ENCODE peak calls at places on chromosomes 7 and 10, in six cellular contexts. B, A, E, R, F and V are unnamed samples.

GRCh38 chr10:3104251-3104918 is 37.0 kb downstream of the PFKP start:
- DNase-seq in B (no peak), A (no peak), R (no peak), F (no peak), E (no peak), V (no peak)

GRCh38 chr10:44704616-44705015 is 206.5 kb upstream of the TMEM72 start:
- DNase-seq in F (no peak), R (no peak), B (no peak), E (no peak), A (no peak), V (no peak)

GRCh38 chr7:116384936-116385635 is 114.5 kb upstream of the CAV2 start:
- DNase-seq in E (no peak), R (no peak), A (no peak), F (no peak), B (no peak), V (peak)

GRCh38 chr10:114332808-114333207 is 71.5 kb downstream of the AFAP1L2 start:
- DNase-seq in R (no peak), F (no peak), A (no peak), B (no peak), E (no peak), V (no peak)

GRCh38 chr7:26856481-26856880 is 7.9 kb downstream of the SKAP2 start:
- DNase-seq in R (no peak), A (no peak), F (no peak), E (no peak), B (no peak), V (peak)

GRCh38 chr10:34078798-34079470 is 736.2 kb downstream of the PARD3 start:
- DNase-seq in E (no peak), A (no peak), F (no peak), R (no peak), B (no peak), V (no peak)

GRCh38 chr7:70836279-70836678 is 295.7 kb upstream of the GALNT17 start:
- DNase-seq in R (no peak), A (no peak), E (no peak), F (no peak), B (no peak), V (no peak)

GRCh38 chr10:19629559-19629958 is 186.7 kb upstream of the PLXDC2 start:
- DNase-seq in F (no peak), B (peak), A (no peak), E (peak), R (no peak), V (peak)

GRCh38 chr7:151315038-151315655 is 26.5 kb upstream of the NUB1 start:
- DNase-seq in A (peak), F (peak), R (peak), E (peak), B (peak), V (peak)

GRCh38 chr7:111380945-111381344 is 181.3 kb downstream of the IMMP2L start:
- DNase-seq in F (no peak), R (peak), A (peak), B (no peak), E (no peak), V (no peak)

GRCh38 chr10:43206391-43207235 is 60.3 kb downstream of the RASGEF1A start:
- DNase-seq in E (no peak), B (no peak), F (no peak), R (no peak), A (no peak), V (no peak)

GRCh38 chr7:128909605-128910568 is 622 bp downstream of the KCP start:
- DNase-seq in E (no peak), F (no peak), B (peak), A (no peak), R (no peak), V (peak)

GRCh38 chr7:94656658-94656924 is 658 bp upstream of the SGCE start:
- DNase-seq in F (no peak), A (no peak), E (no peak), R (no peak), B (no peak), V (no peak)

GRCh38 chr10:49109669-49110335 is 5.5 kb downstream of the VSTM4 start:
- DNase-seq in A (no peak), B (no peak), R (no peak), F (no peak), E (no peak), V (peak)

GRCh38 chr7:146683439-146683838 is 566.8 kb downstream of the CNTNAP2 start:
- DNase-seq in F (no peak), A (no peak), E (no peak), B (no peak), R (no peak), V (no peak)

GRCh38 chr10:111725035-111725434 is 458.5 kb downstream of the GPAM start:
- DNase-seq in A (no peak), E (no peak), B (no peak), R (no peak), F (no peak), V (no peak)

GRCh38 chr10:100359030-100359432 is 12.0 kb downstream of the SCD start:
- DNase-seq in R (no peak), B (no peak), A (peak), E (no peak), F (peak), V (no peak)

GRCh38 chr10:32055478-32056135 is 618 bp downstream of the KIF5B start:
- DNase-seq in A (peak), F (peak), R (no peak), E (peak), B (peak), V (peak)

DNA sequence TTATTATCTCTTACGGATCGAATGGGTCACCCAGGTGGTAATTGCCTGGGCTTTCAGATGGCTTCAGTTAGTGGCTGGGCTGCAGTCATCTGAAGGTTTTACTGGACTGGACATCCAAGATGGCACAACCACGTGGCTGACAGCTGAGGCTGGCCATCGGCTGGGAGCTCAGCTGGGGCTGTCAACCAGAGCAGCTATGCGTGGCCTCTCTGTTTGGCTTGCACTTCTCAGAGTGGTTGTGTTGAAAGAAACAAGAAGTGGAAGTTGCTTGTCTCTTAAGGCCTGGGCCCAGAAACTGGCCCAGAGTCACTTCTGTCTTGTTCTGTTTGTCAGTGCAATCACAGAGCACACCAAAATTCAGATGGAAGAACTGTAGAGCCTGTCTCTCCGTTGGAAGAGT is 5.7 kb upstream of the GDI2 start:
- DNase-seq in A (no peak), R (no peak), B (no peak), E (no peak), F (no peak), V (no peak)
- TF ChIP-seq BHLHE40 in A (no peak), R (no peak), B (no peak), E (no peak), F (no peak), V (no peak)

GRCh38 chr7:135712182-135712782 is 15.7 kb downstream of the SLC13A4 start:
- DNase-seq in E (no peak), B (no peak), F (no peak), R (no peak), A (no peak), V (no peak)

GRCh38 chr7:135712796-135713195 is 15.2 kb downstream of the SLC13A4 start:
- DNase-seq in F (no peak), E (no peak), A (no peak), B (no peak), R (no peak), V (no peak)

GRCh38 chr7:135708041-135708440 is 19.9 kb downstream of the SLC13A4 start:
- DNase-seq in A (no peak), B (no peak), R (no peak), E (no peak), F (no peak), V (no peak)

GRCh38 chr7:135709508-135709907 is 18.5 kb downstream of the SLC13A4 start:
- DNase-seq in F (no peak), E (no peak), B (no peak), A (no peak), R (no peak), V (no peak)

DNA sequence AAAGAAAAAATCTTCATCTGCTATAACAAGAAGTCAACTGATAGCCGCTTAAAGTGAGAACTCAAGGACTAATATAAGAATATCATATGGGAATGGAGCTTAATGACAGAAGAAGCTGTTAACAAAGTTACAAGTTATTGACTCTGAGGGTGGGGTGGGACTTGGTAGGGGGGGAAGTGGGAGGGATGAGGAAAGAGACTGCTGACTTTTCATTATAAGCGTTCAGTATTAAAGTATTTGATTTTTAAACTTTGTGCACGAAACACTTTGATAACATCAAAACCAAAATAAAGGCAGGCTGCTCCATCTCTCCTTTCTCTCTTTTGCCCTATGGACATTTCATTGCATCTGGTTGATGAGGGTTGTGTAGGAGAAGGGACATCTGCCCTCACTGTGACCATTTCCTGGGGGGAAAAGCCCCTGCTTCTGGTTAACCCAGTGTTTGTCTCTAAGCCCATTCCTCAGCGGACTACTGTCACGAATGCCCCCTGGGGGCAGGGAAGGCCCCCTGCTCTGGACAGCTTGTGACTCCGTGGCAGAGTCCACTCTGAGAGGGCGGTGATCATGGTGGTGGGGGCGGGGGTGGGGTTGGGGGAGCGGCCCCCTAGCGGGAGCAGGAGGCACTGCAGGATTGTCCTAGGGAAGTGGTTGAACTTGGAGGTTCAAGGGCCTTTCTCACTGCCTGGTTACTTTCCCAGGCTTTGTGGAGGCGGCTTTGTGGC is 17.4 kb downstream of the SLC13A4 start:
- DNase-seq in F (peak), R (no peak), A (peak), E (peak), B (peak), V (no peak)
- TF ChIP-seq BHLHE40 in F (no peak), R (no peak), A (no peak), E (no peak), B (no peak), V (no peak)

GRCh38 chr7:149440222-149440621 is 20.6 kb downstream of the ZNF777 start:
- DNase-seq in B (no peak), F (no peak), E (no peak), A (no peak), R (no peak), V (peak)
- TF ChIP-seq BHLHE40 in B (no peak), F (no peak), E (no peak), A (no peak), R (no peak), V (no peak)

DNA sequence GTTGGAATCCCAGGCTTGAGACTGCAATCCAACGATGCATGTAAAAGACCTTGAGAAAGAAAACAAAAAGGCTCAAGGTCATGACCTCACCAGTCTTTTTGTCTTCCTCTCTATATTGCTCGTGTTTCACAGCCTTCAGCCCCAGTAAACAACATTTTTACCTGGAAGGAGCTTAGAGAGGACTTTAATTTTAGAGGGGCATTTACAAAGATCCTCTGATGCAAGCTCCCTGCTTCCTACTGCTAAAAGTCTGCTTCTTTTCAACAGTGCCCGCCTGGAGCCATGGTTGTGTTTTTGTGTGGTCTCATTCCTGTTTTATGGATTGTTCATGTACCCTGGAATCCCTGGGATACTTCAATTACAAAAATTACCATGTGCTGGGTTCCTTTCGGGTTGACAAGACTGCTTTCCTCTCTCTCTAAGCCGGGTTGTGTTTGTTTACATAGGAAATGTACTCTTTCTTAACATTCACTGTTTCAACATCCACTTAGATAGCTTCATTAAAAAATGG is 320.0 kb upstream of the NFE2L3 start:
- DNase-seq in F (no peak), A (no peak), E (no peak), R (no peak), B (no peak), V (peak)
- TF ChIP-seq BHLHE40 in F (no peak), A (no peak), E (no peak), R (no peak), B (no peak), V (no peak)

DNA sequence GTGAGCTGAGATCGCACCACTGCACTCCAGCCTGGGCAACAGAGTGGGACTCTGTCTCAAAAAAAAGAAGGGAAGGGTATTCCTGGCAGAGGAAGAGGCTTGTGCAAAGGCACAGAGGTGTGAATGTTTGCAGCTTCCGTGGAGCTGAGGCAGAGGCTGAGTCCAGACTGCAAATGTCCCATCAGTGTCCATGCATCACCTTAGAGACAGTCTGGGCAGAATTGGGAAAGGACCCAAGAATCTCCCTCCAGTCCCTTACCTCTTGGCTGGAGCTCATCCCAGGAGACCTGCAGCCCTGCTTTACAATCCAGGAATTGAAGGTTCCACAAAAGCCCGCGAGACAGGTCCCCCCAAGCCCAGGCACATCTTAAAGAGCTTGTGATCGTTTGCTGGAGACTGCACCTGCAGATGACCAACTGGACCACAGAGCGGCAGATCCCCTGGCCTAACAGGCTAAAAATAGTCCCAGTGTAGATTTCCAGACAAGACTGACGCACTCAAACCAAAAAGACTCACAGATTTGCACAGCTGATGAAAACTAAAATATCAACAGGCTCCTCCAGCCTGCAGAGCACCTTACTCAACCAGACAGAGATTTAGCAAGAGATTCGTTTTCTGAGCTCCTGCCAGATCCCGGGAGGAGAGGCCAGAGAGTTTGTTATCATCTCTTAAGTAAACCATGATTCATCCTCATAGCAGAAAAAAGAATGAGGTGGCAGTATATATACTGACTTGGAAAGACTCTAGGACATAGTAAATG is 22.9 kb upstream of the NANOS1 start:
- DNase-seq in F (no peak), A (peak), E (peak), R (no peak), B (no peak), V (peak)
- TF ChIP-seq BHLHE40 in F (no peak), A (no peak), E (no peak), R (no peak), B (no peak), V (peak)

DNA sequence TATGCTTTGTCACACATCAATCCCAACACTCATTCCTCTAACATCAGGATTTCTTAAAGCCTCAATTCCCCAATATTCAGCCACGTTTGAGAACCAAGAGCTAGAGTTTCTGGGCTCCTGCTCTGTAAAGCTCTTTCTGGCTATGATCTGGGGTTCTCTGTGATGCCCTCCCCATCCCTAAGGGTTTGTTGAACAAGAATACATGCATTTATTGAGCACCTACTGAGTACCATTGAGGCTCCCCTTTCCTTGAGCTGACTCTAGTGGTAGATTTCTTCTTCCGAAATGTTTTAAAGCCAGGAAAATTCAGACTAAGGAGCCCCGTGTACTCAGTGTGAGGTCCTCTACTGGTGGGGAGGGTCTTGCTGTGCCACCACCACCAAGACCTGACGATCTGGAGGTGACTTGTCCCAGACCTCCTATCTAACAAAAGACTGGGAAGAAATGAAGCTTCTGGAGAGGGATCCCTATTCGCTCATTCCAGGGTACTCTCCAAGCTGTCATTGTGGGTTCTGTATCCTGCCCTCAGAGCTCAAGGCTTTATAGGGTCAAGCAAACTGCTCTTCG is 23.1 kb upstream of the SRGN start:
- DNase-seq in A (no peak), B (peak), E (no peak), F (peak), R (no peak), V (no peak)
- TF ChIP-seq BHLHE40 in A (no peak), B (no peak), E (no peak), F (no peak), R (no peak), V (no peak)

DNA sequence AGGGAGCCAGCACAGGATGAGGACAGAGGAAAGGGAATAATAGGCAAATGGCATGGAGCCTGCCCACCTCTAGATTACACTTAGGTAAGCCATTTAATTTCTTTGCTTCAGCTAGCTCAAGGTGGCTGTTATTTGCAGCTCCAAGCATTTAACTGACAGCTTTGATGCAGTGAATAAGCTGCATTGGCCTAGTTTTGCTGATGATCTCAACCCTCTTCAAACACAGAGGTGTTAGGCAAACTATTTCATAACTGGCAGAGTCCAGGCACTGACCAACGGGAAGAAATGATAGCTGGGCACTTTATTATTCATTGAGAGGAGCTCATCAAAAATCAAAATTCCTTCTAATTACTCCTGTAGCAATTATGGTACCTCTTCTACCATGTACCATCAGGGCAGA is 317.4 kb downstream of the BMPER start:
- DNase-seq in B (no peak), R (no peak), E (no peak), F (no peak), A (no peak), V (no peak)
- TF ChIP-seq BHLHE40 in B (no peak), R (no peak), E (no peak), F (no peak), A (no peak), V (no peak)

GRCh38 chr10:77539147-77539935 is 98.3 kb downstream of the KCNMA1 start:
- DNase-seq in A (no peak), B (no peak), E (no peak), R (no peak), F (no peak), V (no peak)

GRCh38 chr10:77533887-77534278 is 103.7 kb downstream of the KCNMA1 start:
- DNase-seq in R (no peak), F (no peak), E (no peak), B (no peak), A (no peak), V (no peak)

GRCh38 chr10:77541247-77541646 is 96.4 kb downstream of the KCNMA1 start:
- DNase-seq in E (no peak), A (no peak), F (no peak), B (no peak), R (no peak), V (no peak)

GRCh38 chr10:77537051-77537450 is 100.6 kb downstream of the KCNMA1 start:
- DNase-seq in R (no peak), F (no peak), A (no peak), B (no peak), E (no peak), V (no peak)

GRCh38 chr10:77537720-77538373 is 99.8 kb downstream of the KCNMA1 start:
- DNase-seq in E (no peak), F (no peak), A (no peak), R (no peak), B (no peak), V (peak)
- TF ChIP-seq BHLHE40 in E (no peak), F (no peak), A (no peak), R (no peak), B (no peak), V (no peak)